ENCODE peak calls at places on chromosomes 13 and 19, in four cellular contexts. One of them, this sample, is unnamed.

GRCh38 chr19:13154911-13155471 is 4.8 kb downstream of the IER2 start:
- DNase-seq in tibial artery: peak; percentile 86
- DNase-seq in iPS DF 6.9: no peak
- DNase-seq in adrenal gland: peak; percentile 87
- DNase-seq in this sample: peak; percentile 62

GRCh38 chr13:73220966-73221720 is 162.3 kb downstream of the KLF5 start:
- DNase-seq in tibial artery: no peak
- DNase-seq in iPS DF 6.9: no peak
- DNase-seq in adrenal gland: no peak
- DNase-seq in this sample: peak; percentile 16

GRCh38 chr19:47231215-47232054 is 436 bp upstream of the BBC3 start:
- DNase-seq in tibial artery: peak; percentile 95
- DNase-seq in iPS DF 6.9: no peak
- DNase-seq in adrenal gland: peak; percentile 91
- DNase-seq in this sample: peak; percentile 94

GRCh38 chr19:44303976-44304568 is 753 bp downstream of the ZNF235 start:
- DNase-seq in tibial artery: no peak
- DNase-seq in iPS DF 6.9: no peak
- DNase-seq in adrenal gland: peak; percentile 37
- DNase-seq in this sample: peak; percentile 16

GRCh38 chr13:35720290-35720689 is 243.8 kb upstream of the MAB21L1 start:
- DNase-seq in tibial artery: no peak
- DNase-seq in iPS DF 6.9: no peak
- DNase-seq in adrenal gland: no peak
- DNase-seq in this sample: no peak

GRCh38 chr13:91162180-91162579 is 185.3 kb upstream of the MIR17HG start:
- DNase-seq in tibial artery: no peak
- DNase-seq in iPS DF 6.9: no peak
- DNase-seq in adrenal gland: no peak
- DNase-seq in this sample: no peak

GRCh38 chr13:110278859-110279258 is 28.1 kb downstream of the COL4A1 start:
- DNase-seq in tibial artery: no peak
- DNase-seq in iPS DF 6.9: no peak
- DNase-seq in adrenal gland: no peak
- DNase-seq in this sample: no peak

GRCh38 chr19:2668188-2668763 is 34.2 kb downstream of the GNG7 start:
- DNase-seq in tibial artery: no peak
- DNase-seq in iPS DF 6.9: no peak
- DNase-seq in adrenal gland: no peak
- DNase-seq in this sample: no peak

GRCh38 chr13:97141564-97142005 is 80.5 kb upstream of the MBNL2 start:
- DNase-seq in tibial artery: no peak
- DNase-seq in iPS DF 6.9: peak; percentile 20
- DNase-seq in adrenal gland: peak; percentile 76
- DNase-seq in this sample: peak; percentile 59

GRCh38 chr13:99205621-99206220 is 5.1 kb downstream of the UBAC2 start:
- DNase-seq in tibial artery: no peak
- DNase-seq in iPS DF 6.9: no peak
- DNase-seq in adrenal gland: no peak
- DNase-seq in this sample: no peak

GRCh38 chr19:10654610-10655456 is 687 bp downstream of the ILF3 start:
- DNase-seq in tibial artery: peak; percentile 77
- DNase-seq in iPS DF 6.9: peak; percentile 58
- DNase-seq in adrenal gland: peak; percentile 64
- DNase-seq in this sample: peak; percentile 79

GRCh38 chr19:8262431-8262830 is 45.7 kb downstream of the CD320 start:
- DNase-seq in tibial artery: peak; percentile 39
- DNase-seq in iPS DF 6.9: no peak
- DNase-seq in adrenal gland: no peak
- DNase-seq in this sample: no peak

DNA sequence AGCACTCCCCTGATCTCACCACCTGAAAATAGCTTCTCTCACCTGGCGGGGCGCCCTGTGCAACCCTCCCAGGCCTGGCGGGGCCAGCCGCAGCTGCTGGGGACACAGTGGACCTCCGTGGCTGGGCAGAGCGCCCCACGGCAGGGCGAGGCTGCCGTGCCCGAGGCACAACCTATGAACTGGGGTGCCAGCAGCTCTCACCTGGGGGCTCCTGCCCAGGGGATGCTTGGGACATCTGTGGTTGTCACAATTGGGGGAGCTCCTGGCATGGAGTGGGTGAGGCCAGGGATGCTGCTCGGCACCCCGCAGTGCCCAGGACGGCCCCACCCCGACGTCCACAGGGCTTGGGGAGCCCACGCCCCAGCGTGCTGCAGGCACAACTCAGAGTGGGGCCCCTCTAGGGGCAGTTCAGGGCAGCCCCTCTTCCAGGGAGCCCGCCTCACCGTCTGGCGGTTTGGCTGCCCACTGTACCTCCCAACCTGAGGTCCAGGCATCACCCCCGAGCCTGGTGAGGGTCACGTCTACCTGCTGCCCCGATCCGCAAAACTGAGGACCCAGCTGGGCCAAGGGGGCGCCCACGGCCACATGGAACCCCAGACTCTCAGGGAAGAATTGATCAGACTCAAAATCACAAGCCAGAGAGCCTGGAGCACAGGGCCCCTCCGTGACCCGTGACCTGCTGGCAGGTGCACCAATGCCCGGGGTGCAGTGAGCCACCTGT is 5.7 kb downstream of the TMEM259 start:
- DNase-seq in tibial artery: no peak
- DNase-seq in iPS DF 6.9: no peak
- DNase-seq in adrenal gland: no peak
- DNase-seq in this sample: no peak
- H3K36me3 ChIP-seq in tibial artery: peaks cover 30% of the 10 kb centered on the region
- H3K36me3 ChIP-seq in iPS DF 6.9: peaks cover 32% of the 10 kb centered on the region
- H3K36me3 ChIP-seq in adrenal gland: no peaks in the 10 kb centered on the region
- H3K36me3 ChIP-seq in this sample: peaks cover 46% of the 10 kb centered on the region

GRCh38 chr19:42335971-42336370 is 10.5 kb downstream of the MEGF8 start:
- DNase-seq in tibial artery: no peak
- DNase-seq in iPS DF 6.9: no peak
- DNase-seq in adrenal gland: no peak
- DNase-seq in this sample: no peak

GRCh38 chr19:42335374-42335936 is 10.0 kb downstream of the MEGF8 start:
- DNase-seq in tibial artery: no peak
- DNase-seq in iPS DF 6.9: no peak
- DNase-seq in adrenal gland: no peak
- DNase-seq in this sample: no peak

GRCh38 chr19:42333975-42334696 is 8.7 kb downstream of the MEGF8 start:
- DNase-seq in tibial artery: no peak
- DNase-seq in iPS DF 6.9: no peak
- DNase-seq in adrenal gland: peak; percentile 65
- DNase-seq in this sample: no peak

GRCh38 chr19:42333018-42333417 is 7.6 kb downstream of the MEGF8 start:
- DNase-seq in tibial artery: no peak
- DNase-seq in iPS DF 6.9: no peak
- DNase-seq in adrenal gland: no peak
- DNase-seq in this sample: no peak

DNA sequence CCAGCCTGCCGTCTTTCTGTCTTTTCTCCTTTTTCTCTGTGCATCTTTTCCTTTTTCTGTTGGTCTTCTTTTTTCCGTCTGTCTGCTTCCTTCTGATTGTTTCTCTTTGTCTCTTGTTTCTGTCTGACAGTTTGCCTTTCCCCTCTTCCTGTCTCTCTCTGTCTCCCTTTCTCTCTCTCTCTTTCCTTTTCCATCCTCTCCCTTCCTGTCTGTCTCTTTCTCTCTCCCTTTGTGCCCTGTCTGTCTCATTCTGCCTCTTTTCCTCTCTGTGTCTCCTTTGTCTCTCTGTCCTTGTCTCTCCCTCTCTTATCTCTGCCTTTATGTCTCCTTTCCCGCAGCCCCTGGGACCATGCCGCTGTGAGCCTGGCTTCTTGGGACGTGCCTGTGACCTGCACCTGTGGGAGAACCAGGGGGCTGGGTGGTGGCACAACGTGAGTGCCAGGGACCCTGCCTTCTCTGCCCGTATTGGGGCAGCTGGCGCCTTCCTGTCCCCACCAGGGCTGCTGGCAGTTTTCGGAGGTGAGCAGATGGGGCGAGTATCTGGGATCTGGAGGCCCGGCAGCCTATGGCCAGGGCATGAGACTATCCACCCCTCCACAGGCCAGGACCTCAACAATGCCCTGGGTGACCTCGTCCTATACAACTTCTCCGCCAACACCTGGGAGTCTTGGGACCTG is 9.4 kb downstream of the MEGF8 start:
- DNase-seq in tibial artery: no peak
- DNase-seq in iPS DF 6.9: no peak
- DNase-seq in adrenal gland: no peak
- DNase-seq in this sample: no peak
- H3K36me3 ChIP-seq in tibial artery: peaks cover 10% of the 10 kb centered on the region
- H3K36me3 ChIP-seq in iPS DF 6.9: no peaks in the 10 kb centered on the region
- H3K36me3 ChIP-seq in adrenal gland: no peaks in the 10 kb centered on the region
- H3K36me3 ChIP-seq in this sample: peaks cover 20% of the 10 kb centered on the region

GRCh38 chr19:15253513-15253912 is 21.3 kb upstream of the EPHX3 start:
- DNase-seq in tibial artery: peak; percentile 74
- DNase-seq in iPS DF 6.9: no peak
- DNase-seq in adrenal gland: no peak
- DNase-seq in this sample: peak; percentile 51

GRCh38 chr19:15254547-15254946 is 22.3 kb upstream of the EPHX3 start:
- DNase-seq in tibial artery: no peak
- DNase-seq in iPS DF 6.9: no peak
- DNase-seq in adrenal gland: no peak
- DNase-seq in this sample: no peak

GRCh38 chr19:15257782-15258181 is 25.5 kb upstream of the EPHX3 start:
- DNase-seq in tibial artery: no peak
- DNase-seq in iPS DF 6.9: no peak
- DNase-seq in adrenal gland: no peak
- DNase-seq in this sample: no peak

GRCh38 chr19:15256708-15257331 is 24.6 kb upstream of the EPHX3 start:
- DNase-seq in tibial artery: no peak
- DNase-seq in iPS DF 6.9: no peak
- DNase-seq in adrenal gland: no peak
- DNase-seq in this sample: no peak

GRCh38 chr19:15255359-15255990 is 23.2 kb upstream of the EPHX3 start:
- DNase-seq in tibial artery: no peak
- DNase-seq in iPS DF 6.9: no peak
- DNase-seq in adrenal gland: no peak
- DNase-seq in this sample: no peak
- H3K36me3 ChIP-seq in tibial artery: peaks cover 66% of the 10 kb centered on the region
- H3K36me3 ChIP-seq in iPS DF 6.9: peaks cover 55% of the 10 kb centered on the region
- H3K36me3 ChIP-seq in adrenal gland: no peaks in the 10 kb centered on the region
- H3K36me3 ChIP-seq in this sample: peaks cover 95% of the 10 kb centered on the region

GRCh38 chr19:40622773-40623075 is 21.6 kb downstream of the LTBP4 start:
- DNase-seq in tibial artery: no peak
- DNase-seq in iPS DF 6.9: no peak
- DNase-seq in adrenal gland: no peak
- DNase-seq in this sample: no peak

GRCh38 chr19:40627486-40628279 is 26.5 kb downstream of the LTBP4 start:
- DNase-seq in tibial artery: no peak
- DNase-seq in iPS DF 6.9: no peak
- DNase-seq in adrenal gland: no peak
- DNase-seq in this sample: no peak

GRCh38 chr19:40623403-40624239 is 22.5 kb downstream of the LTBP4 start:
- DNase-seq in tibial artery: no peak
- DNase-seq in iPS DF 6.9: no peak
- DNase-seq in adrenal gland: no peak
- DNase-seq in this sample: peak; percentile 93

GRCh38 chr19:40626918-40627317 is 25.7 kb downstream of the LTBP4 start:
- DNase-seq in tibial artery: no peak
- DNase-seq in iPS DF 6.9: no peak
- DNase-seq in adrenal gland: no peak
- DNase-seq in this sample: no peak

DNA sequence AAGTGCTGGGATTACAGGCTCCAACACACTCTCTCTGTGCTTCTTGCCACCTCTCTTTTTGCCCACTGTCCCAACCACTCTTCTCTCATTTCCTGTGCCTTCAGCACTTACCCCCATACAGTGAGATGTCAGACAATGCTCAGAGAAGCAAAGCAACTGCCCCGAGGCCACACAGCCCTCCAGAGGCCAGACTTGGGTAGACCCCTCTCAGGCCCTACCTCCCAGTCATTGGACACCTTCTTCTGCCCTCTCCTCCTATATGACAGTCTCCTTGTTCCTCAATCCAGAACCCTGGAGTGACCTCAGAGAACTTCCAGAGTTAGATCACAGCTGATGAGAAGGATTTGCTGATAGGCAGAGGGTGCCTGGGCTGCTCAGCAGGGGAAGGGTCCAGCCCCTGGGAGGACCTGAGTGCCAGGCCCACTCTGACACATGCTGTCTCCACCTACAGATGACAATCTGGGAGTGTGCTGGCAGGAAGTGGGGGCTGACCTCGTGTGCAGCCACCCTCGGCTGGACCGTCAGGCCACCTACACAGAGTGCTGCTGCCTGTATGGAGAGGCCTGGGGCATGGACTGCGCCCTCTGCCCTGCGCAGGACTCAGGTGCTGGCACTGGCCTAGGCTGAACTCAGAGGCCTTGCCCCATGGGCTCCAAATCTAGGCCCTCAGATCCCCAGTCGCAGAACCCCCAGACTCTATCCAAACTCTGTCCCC is 24.4 kb downstream of the LTBP4 start:
- DNase-seq in tibial artery: no peak
- DNase-seq in iPS DF 6.9: no peak
- DNase-seq in adrenal gland: no peak
- DNase-seq in this sample: no peak
- H3K36me3 ChIP-seq in tibial artery: peaks cover 25% of the 10 kb centered on the region
- H3K36me3 ChIP-seq in iPS DF 6.9: peaks cover 20% of the 10 kb centered on the region
- H3K36me3 ChIP-seq in adrenal gland: no peaks in the 10 kb centered on the region
- H3K36me3 ChIP-seq in this sample: no peaks in the 10 kb centered on the region

GRCh38 chr19:5914946-5915781 is 1.1 kb downstream of the CAPS start:
- DNase-seq in tibial artery: no peak
- DNase-seq in iPS DF 6.9: no peak
- DNase-seq in adrenal gland: no peak
- DNase-seq in this sample: no peak
- H3K36me3 ChIP-seq in tibial artery: peaks cover 37% of the 10 kb centered on the region
- H3K36me3 ChIP-seq in iPS DF 6.9: peaks cover 31% of the 10 kb centered on the region
- H3K36me3 ChIP-seq in adrenal gland: no peaks in the 10 kb centered on the region
- H3K36me3 ChIP-seq in this sample: peaks cover 57% of the 10 kb centered on the region

DNA sequence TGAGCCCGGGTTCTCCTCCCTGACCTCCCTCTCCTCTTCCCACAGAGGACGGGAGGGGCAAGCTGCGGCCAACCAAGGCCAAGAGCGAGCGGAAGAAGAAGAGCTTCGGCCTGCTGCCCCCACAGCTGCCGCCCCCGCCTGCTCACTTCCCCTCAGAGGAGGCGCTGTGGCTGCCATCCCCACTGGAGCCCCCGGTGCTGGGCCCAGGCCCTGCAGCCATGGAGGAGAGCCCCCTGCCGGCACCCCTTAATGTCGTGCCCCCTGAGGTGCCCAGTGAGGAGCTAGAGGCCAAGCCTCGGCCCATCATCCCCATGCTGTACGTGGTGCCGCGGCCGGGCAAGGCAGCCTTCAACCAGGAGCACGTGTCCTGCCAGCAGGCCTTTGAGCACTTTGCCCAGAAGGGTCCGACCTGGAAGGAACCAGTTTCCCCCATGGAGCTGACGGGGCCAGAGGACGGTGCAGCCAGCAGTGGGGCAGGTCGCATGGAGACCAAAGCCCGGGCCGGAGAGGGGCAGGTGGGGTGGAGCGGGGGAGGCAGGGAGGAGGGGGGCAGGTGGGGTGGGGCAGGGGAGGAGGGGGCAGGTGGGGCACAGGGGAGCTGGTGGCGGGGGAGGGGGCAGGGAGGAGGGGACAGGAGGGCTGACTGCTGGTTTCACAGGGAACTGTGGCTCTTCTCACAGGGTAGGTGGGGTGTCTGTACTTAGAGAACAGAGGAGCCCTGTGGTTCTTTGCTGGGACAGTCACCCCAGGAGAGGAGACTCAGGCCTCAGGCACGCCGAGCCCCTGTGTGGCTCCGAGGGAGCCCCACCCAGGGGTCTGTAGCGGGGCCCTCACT is 162.3 kb downstream of the KDM4B start:
- DNase-seq in tibial artery: no peak
- DNase-seq in iPS DF 6.9: no peak
- DNase-seq in adrenal gland: no peak
- DNase-seq in this sample: no peak
- H3K36me3 ChIP-seq in tibial artery: peaks cover 23% of the 10 kb centered on the region
- H3K36me3 ChIP-seq in iPS DF 6.9: no peaks in the 10 kb centered on the region
- H3K36me3 ChIP-seq in adrenal gland: no peaks in the 10 kb centered on the region
- H3K36me3 ChIP-seq in this sample: peaks cover 30% of the 10 kb centered on the region

This sample was measured in BE2C.